ENCODE peak calls at places on chromosomes 1 and 21, in ten cellular contexts. O is Peyer's patch, N is mammary epithelial cell, J is Calu3, V is WERI-Rb-1, G is neural crest cell, X is AG10803, E is right atrium auricular region, W is GM13977, K is activated B cell treated with CpG ODN at 0.5 μM for 24 hours. U is an unnamed sample.

GRCh38 chr1:53557830-53558784 is 98.9 kb downstream of the DMRTB1 start:
- DNase-seq in J (no peak), K (peak; percentile 5), X (no peak), N (no peak), V (peak; percentile 2), W (no peak), O (peak; percentile 24), G (no peak), E (no peak), U (peak; percentile 18)

GRCh38 chr1:220885971-220886370 is 6.7 kb downstream of the HLX start:
- DNase-seq in J (no peak), E (no peak), K (no peak), X (no peak), O (no peak), V (no peak), G (no peak), W (peak; percentile 21), N (no peak), U (no peak)

GRCh38 chr1:153617677-153618076 is 1.6 kb upstream of the S100A14 start:
- DNase-seq in J (peak; percentile 83), X (peak; percentile 57), N (peak; percentile 71), G (peak; percentile 49), K (no peak), O (no peak), V (peak; percentile 73), E (peak; percentile 92), W (peak; percentile 60), U (peak; percentile 75)

GRCh38 chr21:31176080-31176551 is 137.8 kb upstream of the KRTAP19-8 start:
- DNase-seq in W (no peak), O (no peak), V (no peak), J (no peak), X (no peak), G (no peak), E (no peak), N (no peak), K (no peak), U (no peak)

GRCh38 chr1:43622471-43622870 is 27.5 kb upstream of the KDM4A start:
- DNase-seq in K (no peak), W (no peak), O (no peak), E (no peak), N (no peak), G (no peak), X (peak; percentile 89), J (no peak), V (no peak), U (no peak)

GRCh38 chr21:44514746-44515358 is 25.1 kb downstream of the KRTAP10-1 start:
- DNase-seq in V (no peak), E (no peak), N (no peak), J (no peak), X (no peak), W (no peak), O (no peak), G (no peak), K (no peak), U (peak; percentile 11)

GRCh38 chr1:153569465-153569864 is 3.8 kb upstream of the S100A2 start:
- DNase-seq in J (no peak), X (no peak), V (no peak), N (no peak), K (no peak), O (no peak), W (no peak), G (no peak), E (no peak), U (no peak)

GRCh38 chr1:210373878-210374599 is 45.3 kb downstream of the HHAT start:
- DNase-seq in G (peak; percentile 33), N (peak; percentile 100), O (no peak), X (peak; percentile 86), E (no peak), W (peak; percentile 66), J (peak; percentile 93), V (peak; percentile 86), K (no peak), U (peak; percentile 79)

GRCh38 chr1:170791941-170792340 is 128.0 kb downstream of the PRRX1 start:
- DNase-seq in K (no peak), J (no peak), G (no peak), V (no peak), O (no peak), X (peak; percentile 68), E (no peak), W (no peak), N (no peak), U (no peak)

GRCh38 chr1:8266436-8267165 is 51.3 kb upstream of the SLC45A1 start:
- DNase-seq in N (no peak), X (no peak), J (no peak), W (no peak), V (peak; percentile 16), E (no peak), G (no peak), O (no peak), K (no peak), U (no peak)

GRCh38 chr1:1217621-1218523 is 3.9 kb upstream of the TNFRSF4 start:
- DNase-seq in O (no peak), V (no peak), K (no peak), J (no peak), X (no peak), E (no peak), N (peak; percentile 81), W (no peak), G (no peak), U (no peak)

GRCh38 chr1:93703649-93704048 is 22.0 kb upstream of the BCAR3 start:
- DNase-seq in O (no peak), J (peak; percentile 20), W (no peak), E (no peak), V (no peak), N (peak; percentile 64), K (no peak), G (no peak), X (no peak), U (no peak)

GRCh38 chr1:3473381-3473844 is 18.9 kb downstream of the ARHGEF16 start:
- DNase-seq in E (no peak), X (peak; percentile 93), K (no peak), W (no peak), J (no peak), O (no peak), G (no peak), V (no peak), N (peak; percentile 89), U (no peak)

GRCh38 chr1:245245021-245245667 is 90.4 kb downstream of the KIF26B start:
- DNase-seq in O (peak; percentile 60), G (no peak), V (no peak), K (no peak), J (peak; percentile 62), W (no peak), X (no peak), E (no peak), N (no peak), U (no peak)

DNA sequence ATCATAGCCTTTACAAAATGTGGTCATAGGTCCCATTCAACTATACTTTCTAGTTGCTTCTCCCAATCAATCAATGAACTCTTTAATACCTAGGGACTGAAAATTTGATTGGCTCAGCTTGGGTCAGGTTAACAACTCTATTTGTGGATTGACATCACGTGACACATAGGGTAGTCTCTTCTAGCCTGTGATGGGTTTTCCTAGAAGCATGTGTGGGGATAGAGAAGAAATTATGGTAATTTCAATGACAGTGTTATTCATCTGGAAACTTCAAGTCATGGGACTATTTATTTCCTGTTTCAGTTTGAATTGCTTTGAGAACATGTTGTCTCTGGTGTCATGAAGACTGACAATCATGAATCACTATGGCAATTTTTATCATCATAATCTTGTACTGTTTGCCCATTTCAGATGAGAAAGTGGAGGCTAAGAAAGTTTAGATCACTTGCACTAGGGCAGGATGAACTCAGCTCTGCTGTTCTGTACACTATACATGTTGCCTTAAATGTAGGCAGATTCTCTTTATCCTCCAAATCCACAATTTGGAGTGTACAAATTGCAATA is 529.9 kb upstream of the BEND5 start:
- DNase-seq in O (no peak), X (no peak), E (no peak), K (no peak), W (no peak), N (no peak), G (no peak), V (no peak), J (no peak), U (no peak)
- TF ChIP-seq CTCF in O (no peak), X (no peak), E (no peak), K (no peak), W (no peak), N (no peak), G (no peak), V (no peak), J (no peak), U (no peak)

GRCh38 chr1:21952806-21953514 is 15.8 kb upstream of the HSPG2 start:
- DNase-seq in X (no peak), G (no peak), K (no peak), N (no peak), W (no peak), O (no peak), E (no peak), V (peak; percentile 42), J (no peak), U (no peak)
- TF ChIP-seq CTCF in X (no peak), G (no peak), K (no peak), N (no peak), W (no peak), O (no peak), E (no peak), V (peak; percentile 47), J (no peak), U (no peak)

DNA sequence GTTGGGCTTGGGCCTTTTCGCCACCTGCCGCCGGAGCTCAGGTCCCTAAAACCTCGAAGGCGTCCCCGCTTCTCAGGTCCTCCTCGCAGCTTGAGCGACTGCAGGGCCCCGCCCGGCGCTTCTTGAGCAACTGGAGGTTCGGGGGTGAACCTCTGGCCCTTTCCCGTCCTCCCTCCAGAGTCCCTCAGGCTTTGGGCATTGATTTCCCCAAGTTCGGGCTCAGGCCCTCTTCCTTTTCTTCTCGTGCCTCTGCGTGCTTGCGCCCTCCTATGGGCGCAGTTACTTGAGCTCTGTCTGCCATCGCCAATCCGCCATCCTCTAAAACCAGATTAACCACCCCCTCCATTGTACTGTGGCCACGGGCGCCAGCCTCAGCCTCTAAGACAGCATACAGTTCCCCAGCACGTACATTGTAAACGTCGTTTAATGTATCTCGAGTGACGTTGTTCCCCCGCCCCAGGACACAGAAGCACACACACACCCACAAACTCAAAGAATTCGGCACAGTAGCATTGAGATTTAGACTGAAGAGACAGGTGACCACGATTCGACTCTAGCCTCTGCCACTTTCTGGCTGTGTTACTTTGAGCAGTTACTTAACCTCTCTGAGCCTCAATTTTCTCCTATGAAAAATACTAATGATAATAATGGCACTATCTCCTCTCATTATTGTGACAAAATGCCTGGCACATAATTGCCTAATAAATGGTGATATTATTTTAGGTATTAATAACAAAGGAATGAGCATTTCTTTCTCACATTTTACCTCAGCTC is 22.6 kb downstream of the BTG2 start:
- DNase-seq in J (peak; percentile 65), G (peak; percentile 31), N (peak; percentile 63), W (peak; percentile 77), V (peak; percentile 97), X (peak; percentile 49), O (peak; percentile 49), E (peak; percentile 79), K (no peak), U (peak; percentile 47)
- TF ChIP-seq CTCF in J (peak; percentile 35), G (peak; percentile 44), N (no peak), W (peak; percentile 58), V (peak; percentile 84), X (peak; percentile 51), O (peak; percentile 35), E (peak; percentile 21), K (no peak), U (no peak)

DNA sequence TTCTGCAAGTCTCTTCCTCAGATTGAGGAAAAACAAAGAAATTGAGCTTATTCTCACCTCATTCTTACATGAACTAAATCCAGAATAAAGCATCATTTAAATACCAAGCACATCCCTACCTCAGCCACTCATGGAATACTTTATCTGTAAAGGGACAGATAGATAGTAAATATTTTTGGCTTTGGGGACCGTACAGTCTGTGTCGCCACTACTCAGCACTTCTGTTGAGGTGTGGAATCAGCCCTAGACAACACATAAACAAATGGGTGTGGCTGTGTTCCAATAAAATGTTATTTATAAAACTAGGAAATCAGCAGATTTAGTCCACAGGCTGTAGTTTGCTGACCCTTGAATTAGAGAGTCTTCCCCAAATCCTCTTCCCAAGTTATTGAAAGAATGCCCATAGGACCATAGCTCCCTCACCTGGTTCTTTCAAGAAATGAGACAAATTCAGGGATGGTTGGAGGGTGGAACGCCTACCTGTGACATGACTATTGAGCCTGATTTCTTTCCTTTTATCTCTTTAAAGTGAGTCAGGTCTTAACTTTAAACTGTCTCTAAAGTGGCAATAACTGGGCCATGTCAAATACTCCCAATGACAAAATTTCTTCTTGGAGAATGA is 878.5 kb downstream of the USP25 start:
- DNase-seq in J (no peak), G (no peak), N (peak; percentile 22), E (no peak), W (no peak), K (no peak), O (no peak), V (no peak), X (no peak), U (no peak)
- TF ChIP-seq CTCF in J (no peak), G (no peak), N (peak; percentile 43), E (no peak), W (no peak), K (no peak), O (no peak), V (no peak), X (peak; percentile 33), U (no peak)